ENCODE peak calls at places on chromosome 2, in eight cellular contexts. A is ecto neural progenitor cell; E is left cardiac atrium; U is caudate nucleus; R is CD4-positive, alpha-beta T cell; C is Calu3; G is activated T-cell treated with anti-CD3 and anti-CD28 coated beads for 4 hours; Z is effector memory CD8-positive, alpha-beta T cell. T is an unnamed sample.

GRCh38 chr2:199940373-199940772 is 14.9 kb downstream of the TYW5 start:
- DNase-seq in R (no peak), A (no peak), G (no peak), E (no peak), C (no peak), Z (no peak), U (no peak), T (no peak)

GRCh38 chr2:183409662-183410061 is 285.4 kb downstream of the NUP35 start:
- DNase-seq in G (no peak), A (no peak), E (no peak), R (no peak), Z (no peak), U (no peak), C (no peak), T (no peak)

GRCh38 chr2:234399451-234400246 is 97.2 kb downstream of the ARL4C start:
- DNase-seq in G (no peak), Z (no peak), U (no peak), A (no peak), E (no peak), C (no peak), R (no peak), T (no peak)

GRCh38 chr2:126527836-126528490 is 128.0 kb upstream of the GYPC start:
- DNase-seq in Z (peak), A (peak), R (peak), C (peak), G (peak), U (no peak), E (peak), T (peak)

GRCh38 chr2:39411186-39411944 is 25.7 kb downstream of the MAP4K3 start:
- DNase-seq in Z (no peak), G (no peak), A (no peak), R (no peak), E (no peak), C (peak), U (no peak), T (no peak)

GRCh38 chr2:155377178-155377780 is 678.8 kb downstream of the KCNJ3 start:
- DNase-seq in U (no peak), A (no peak), G (no peak), R (no peak), E (no peak), Z (no peak), C (no peak), T (no peak)

GRCh38 chr2:74564222-74564621 is 9.7 kb downstream of the DOK1 start:
- DNase-seq in G (no peak), Z (no peak), U (no peak), C (no peak), E (no peak), A (no peak), R (no peak), T (no peak)

GRCh38 chr2:159209341-159210306 is 76.9 kb downstream of the WDSUB1 start:
- DNase-seq in C (no peak), Z (peak), E (no peak), G (peak), A (peak), R (peak), U (no peak), T (peak)

GRCh38 chr2:26807788-26808460 is 22.1 kb downstream of the CENPA start:
- DNase-seq in A (no peak), U (no peak), Z (no peak), E (no peak), G (no peak), R (no peak), C (no peak), T (no peak)

GRCh38 chr2:180907731-180908130 is 72.7 kb upstream of the UBE2E3 start:
- DNase-seq in Z (no peak), E (no peak), R (no peak), G (no peak), C (no peak), A (no peak), U (no peak), T (no peak)

GRCh38 chr2:71933467-71934319 is 214.0 kb downstream of the CYP26B1 start:
- DNase-seq in G (no peak), E (no peak), A (no peak), C (peak), U (no peak), R (no peak), Z (no peak), T (no peak)

GRCh38 chr2:16096962-16097361 is 156.6 kb downstream of the MYCN start:
- DNase-seq in Z (no peak), A (no peak), E (no peak), C (no peak), R (no peak), G (no peak), U (no peak), T (no peak)

GRCh38 chr2:217612920-217613319 is 389.9 kb downstream of the TNS1 start:
- DNase-seq in C (no peak), A (no peak), R (no peak), Z (no peak), G (no peak), U (no peak), E (no peak), T (no peak)

GRCh38 chr2:168216351-168217005 is 30.9 kb downstream of the STK39 start:
- DNase-seq in Z (no peak), A (no peak), G (no peak), R (no peak), E (no peak), C (peak), U (no peak), T (no peak)

GRCh38 chr2:54054774-54055173 is 60.6 kb upstream of the ACYP2 start:
- DNase-seq in A (no peak), C (no peak), U (no peak), E (no peak), G (no peak), R (no peak), Z (no peak), T (no peak)

GRCh38 chr2:141195087-141195486 is 935.7 kb downstream of the LRP1B start:
- DNase-seq in E (no peak), R (no peak), Z (no peak), C (no peak), A (no peak), U (no peak), G (no peak), T (peak)

GRCh38 chr2:191358325-191359025 is 113.3 kb downstream of the MYO1B start:
- DNase-seq in Z (no peak), G (no peak), R (no peak), E (peak), C (no peak), A (no peak), U (no peak), T (no peak)

GRCh38 chr2:131151398-131151797 is 46.3 kb downstream of the PLEKHB2 start:
- DNase-seq in U (no peak), R (no peak), Z (no peak), E (no peak), G (no peak), C (no peak), A (no peak), T (no peak)

GRCh38 chr2:70926042-70926441 is 9.7 kb upstream of the ATP6V1B1 start:
- DNase-seq in C (no peak), R (no peak), A (no peak), G (no peak), E (no peak), U (no peak), Z (no peak), T (no peak)

GRCh38 chr2:117523267-117523666 is 291.2 kb upstream of the DDX18 start:
- DNase-seq in E (peak), G (no peak), Z (no peak), R (no peak), U (no peak), A (no peak), C (peak), T (no peak)

GRCh38 chr2:220396287-220396686 is 768.9 kb downstream of the SLC4A3 start:
- DNase-seq in G (no peak), U (no peak), E (no peak), R (no peak), Z (no peak), C (no peak), A (no peak), T (no peak)

GRCh38 chr2:75047907-75048625 is 89.6 kb downstream of the POLE4 start:
- DNase-seq in G (no peak), C (no peak), Z (no peak), R (no peak), A (no peak), E (no peak), U (no peak), T (no peak)

GRCh38 chr2:37773354-37773753 is 101.9 kb upstream of the CDC42EP3 start:
- DNase-seq in Z (no peak), C (no peak), E (no peak), R (no peak), U (no peak), A (no peak), G (no peak), T (no peak)

GRCh38 chr2:179239194-179239593 is 25.4 kb downstream of the SESTD1 start:
- DNase-seq in Z (no peak), A (no peak), C (no peak), R (no peak), G (no peak), U (no peak), E (no peak), T (no peak)

GRCh38 chr2:121184248-121184862 is 100.6 kb downstream of the TFCP2L1 start:
- DNase-seq in U (no peak), C (no peak), Z (no peak), A (no peak), R (no peak), G (no peak), E (no peak), T (no peak)

GRCh38 chr2:41598161-41598894 is 449.5 kb upstream of the PKDCC start:
- DNase-seq in E (peak), G (no peak), U (no peak), A (no peak), R (no peak), Z (no peak), C (no peak), T (no peak)

T was measured in NK-92 treated with Interleukin-12 subunit alpha and Interleukin-12 subunit beta, amount 100 ng/mL, for 24 hours.